ENCODE peak calls at places on chromosomes 5 and 9, in eight cellular contexts. V is tibial nerve; B is WERI-Rb-1; G is thoracic aorta; M is upper lobe of right lung; A is astrocyte; T is IMR-90; Q is CD8-positive, alpha-beta T cell. U is an unnamed sample. For H3K27me3, the result is how much of the 10 kb centered on the place peaks cover.

GRCh38 chr5:181215997-181216982 is 6.8 kb upstream of the TRIM41 start:
- DNase-seq in V (no peak), B (no peak), G (no peak), M (no peak), A (no peak), T (no peak), Q (no peak), U (no peak)

GRCh38 chr9:504921-505821 is 290.5 kb downstream of the DOCK8 start:
- DNase-seq in V (no peak), B (peak), G (no peak), M (peak), A (no peak), T (no peak), Q (no peak), U (no peak)

GRCh38 chr5:149804478-149805450 is 74.7 kb downstream of the PPARGC1B start:
- DNase-seq in V (no peak), B (no peak), G (no peak), M (no peak), A (no peak), T (no peak), Q (no peak), U (no peak)

GRCh38 chr5:1666221-1666620 is 133.4 kb downstream of the MRPL36 start:
- DNase-seq in V (no peak), B (no peak), G (no peak), M (peak), A (no peak), T (no peak), Q (no peak), U (no peak)

GRCh38 chr5:66252849-66253248 is 108.7 kb downstream of the SREK1 start:
- DNase-seq in V (no peak), B (no peak), G (no peak), M (no peak), A (no peak), T (no peak), Q (no peak), U (no peak)

GRCh38 chr9:76512826-76513225 is 53.8 kb downstream of the GCNT1 start:
- DNase-seq in V (no peak), B (no peak), G (no peak), M (no peak), A (peak), T (peak), Q (no peak), U (no peak)

GRCh38 chr9:4741365-4742031 is 496 bp upstream of the AK3 start:
- DNase-seq in V (no peak), B (no peak), G (no peak), M (peak), A (no peak), T (no peak), Q (no peak), U (no peak)

GRCh38 chr9:105890046-105890822 is 195.9 kb downstream of the TMEM38B start:
- DNase-seq in V (no peak), B (no peak), G (no peak), M (no peak), A (peak), T (no peak), Q (no peak), U (no peak)

GRCh38 chr5:39157679-39158078 is 61.7 kb downstream of the FYB1 start:
- DNase-seq in V (no peak), B (no peak), G (no peak), M (no peak), A (no peak), T (no peak), Q (no peak), U (no peak)

GRCh38 chr5:175712681-175713085 is 54.8 kb downstream of the HRH2 start:
- DNase-seq in V (no peak), B (peak), G (no peak), M (peak), A (no peak), T (no peak), Q (no peak), U (no peak)

GRCh38 chr5:73280821-73281746 is 108.1 kb downstream of the TMEM174 start:
- DNase-seq in V (no peak), B (no peak), G (peak), M (no peak), A (peak), T (peak), Q (no peak), U (no peak)

GRCh38 chr9:113633782-113634596 is 170.5 kb downstream of the RGS3 start:
- DNase-seq in V (no peak), B (peak), G (no peak), M (peak), A (no peak), T (peak), Q (no peak), U (no peak)

GRCh38 chr5:132979367-132979935 is 16.0 kb upstream of the AFF4 start:
- DNase-seq in V (no peak), B (no peak), G (no peak), M (no peak), A (peak), T (peak), Q (no peak), U (no peak)

GRCh38 chr5:32217886-32218396 is 43.8 kb upstream of the GOLPH3 start:
- DNase-seq in V (no peak), B (no peak), G (no peak), M (no peak), A (no peak), T (no peak), Q (no peak), U (no peak)

GRCh38 chr9:121169094-121169601 is 32.5 kb downstream of the RAB14 start:
- DNase-seq in V (no peak), B (no peak), G (no peak), M (no peak), A (no peak), T (no peak), Q (no peak), U (no peak)

GRCh38 chr5:133732536-133732935 is 120.2 kb upstream of the FSTL4 start:
- DNase-seq in V (no peak), B (no peak), G (no peak), M (no peak), A (no peak), T (no peak), Q (no peak), U (no peak)

GRCh38 chr9:113187935-113188595 is 33.0 kb downstream of the FKBP15 start:
- DNase-seq in V (peak), B (no peak), G (peak), M (peak), A (peak), T (peak), Q (no peak), U (peak)

GRCh38 chr9:80994892-80995291 is 694.5 kb downstream of the TLE1 start:
- DNase-seq in V (no peak), B (no peak), G (no peak), M (no peak), A (peak), T (peak), Q (no peak), U (no peak)

GRCh38 chr5:122295138-122295537 is 16.9 kb upstream of the SNCAIP start:
- DNase-seq in V (no peak), B (peak), G (no peak), M (no peak), A (no peak), T (no peak), Q (no peak), U (no peak)

GRCh38 chr9:97518909-97519307 is 17.4 kb downstream of the TMOD1 start:
- DNase-seq in V (peak), B (no peak), G (no peak), M (no peak), A (peak), T (peak), Q (no peak), U (peak)

GRCh38 chr5:142753114-142753764 is 16.9 kb upstream of the ARHGAP26 start:
- DNase-seq in V (peak), B (no peak), G (peak), M (peak), A (no peak), T (no peak), Q (no peak), U (no peak)

GRCh38 chr9:112338561-112338960 is 5.1 kb upstream of the PTBP3 start:
- DNase-seq in V (no peak), B (no peak), G (no peak), M (no peak), A (peak), T (peak), Q (no peak), U (no peak)

GRCh38 chr5:65951330-65951729 is 25.0 kb downstream of the ERBIN start:
- DNase-seq in V (no peak), B (no peak), G (no peak), M (no peak), A (no peak), T (no peak), Q (no peak), U (no peak)

GRCh38 chr5:138974227-138975063 is 99.3 kb upstream of the LRRTM2 start:
- DNase-seq in V (no peak), B (peak), G (peak), M (no peak), A (peak), T (peak), Q (no peak), U (no peak)

GRCh38 chr9:74760031-74760700 is 127.6 kb downstream of the TRPM6 start:
- DNase-seq in V (no peak), B (no peak), G (no peak), M (no peak), A (peak), T (peak), Q (no peak), U (peak)

GRCh38 chr5:95283022-95283615 is 1.8 kb downstream of the MCTP1 start:
- DNase-seq in V (no peak), B (no peak), G (no peak), M (no peak), A (no peak), T (no peak), Q (no peak), U (no peak)

GRCh38 chr5:125337222-125337768 is 590.9 kb upstream of the ZNF608 start:
- DNase-seq in V (no peak), B (no peak), G (no peak), M (no peak), A (no peak), T (peak), Q (no peak), U (no peak)

GRCh38 chr9:37410969-37411785 is 11.3 kb upstream of the GRHPR start:
- DNase-seq in V (no peak), B (no peak), G (no peak), M (no peak), A (no peak), T (peak), Q (no peak), U (no peak)

GRCh38 chr5:149932445-149933350 is 11.9 kb downstream of the PDE6A start:
- DNase-seq in V (no peak), B (no peak), G (no peak), M (no peak), A (no peak), T (no peak), Q (no peak), U (no peak)

GRCh38 chr5:176535655-176536131 is 1.5 kb downstream of the RNF44 start:
- DNase-seq in V (no peak), B (no peak), G (no peak), M (no peak), A (no peak), T (no peak), Q (no peak), U (no peak)

GRCh38 chr9:94002316-94003140 is 47.4 kb upstream of the BARX1 start:
- DNase-seq in V (no peak), B (peak), G (no peak), M (no peak), A (peak), T (peak), Q (no peak), U (peak)

DNA sequence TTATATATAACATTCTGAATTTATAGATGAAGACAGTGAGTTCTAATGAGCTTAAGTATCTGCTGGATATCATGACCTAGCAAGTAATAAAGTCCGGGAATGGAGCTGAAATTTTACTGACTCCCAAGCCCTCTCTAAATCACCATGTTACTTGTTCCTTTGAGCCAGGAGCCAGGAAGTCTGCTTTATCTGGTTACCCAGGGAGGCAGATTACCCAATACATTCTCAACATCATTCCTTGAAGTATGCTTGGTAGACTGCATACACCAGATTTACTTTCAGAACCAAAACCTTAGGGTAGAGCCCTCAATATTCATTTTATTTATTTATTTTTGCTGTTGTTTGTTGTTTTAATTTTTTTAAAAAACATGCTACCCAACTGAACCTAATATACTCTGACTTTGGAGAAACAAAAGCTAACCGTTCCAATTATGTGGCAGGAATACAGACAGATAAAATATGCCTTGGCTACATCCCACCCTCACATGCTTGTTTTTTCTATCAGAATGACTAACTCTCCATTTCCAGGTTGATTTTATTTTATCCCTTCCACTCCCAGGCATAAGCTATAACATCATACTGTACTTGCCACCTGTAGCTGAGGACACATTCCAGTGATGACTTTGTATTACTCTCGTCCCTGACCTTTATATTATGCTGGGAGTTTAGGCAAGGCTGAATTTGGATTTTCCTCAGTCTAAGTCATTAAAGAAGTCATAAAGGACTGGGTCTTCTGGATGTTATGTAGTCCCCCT is 82.1 kb downstream of the YIPF5 start:
- DNase-seq in V (no peak), B (no peak), G (no peak), M (no peak), A (peak), T (peak), Q (no peak), U (no peak)
- H3K27me3 ChIP-seq in V (under half), B (under half), G (under half), M (under half), A (under half), T (under half), Q (under half), U (under half)

GRCh38 chr9:134365791-134366222 is 39.6 kb downstream of the RXRA start:
- DNase-seq in V (peak), B (peak), G (no peak), M (no peak), A (no peak), T (no peak), Q (no peak), U (no peak)

GRCh38 chr9:134367061-134367460 is 40.8 kb downstream of the RXRA start:
- DNase-seq in V (no peak), B (no peak), G (no peak), M (no peak), A (no peak), T (no peak), Q (no peak), U (no peak)

GRCh38 chr9:134365115-134365596 is 38.9 kb downstream of the RXRA start:
- DNase-seq in V (no peak), B (no peak), G (no peak), M (no peak), A (no peak), T (no peak), Q (no peak), U (no peak)

GRCh38 chr9:134367796-134368490 is 41.7 kb downstream of the RXRA start:
- DNase-seq in V (no peak), B (peak), G (no peak), M (no peak), A (no peak), T (no peak), Q (no peak), U (no peak)

GRCh38 chr9:134366223-134367031 is 40.2 kb downstream of the RXRA start:
- DNase-seq in V (peak), B (no peak), G (peak), M (peak), A (peak), T (peak), Q (no peak), U (peak)
- H3K27ac ChIP-seq in V (peak), B (peak), G (peak), M (peak), A (no peak), T (peak), Q (no peak), U (peak)

GRCh38 chr5:50863771-50864170 is 197.3 kb downstream of the PARP8 start:
- DNase-seq in V (no peak), B (no peak), G (no peak), M (no peak), A (no peak), T (no peak), Q (no peak), U (no peak)
- H3K4me3 ChIP-seq in V (no peak), B (no peak), G (no peak), M (no peak), A (no peak), T (no peak), Q (no peak), U (no peak)

DNA sequence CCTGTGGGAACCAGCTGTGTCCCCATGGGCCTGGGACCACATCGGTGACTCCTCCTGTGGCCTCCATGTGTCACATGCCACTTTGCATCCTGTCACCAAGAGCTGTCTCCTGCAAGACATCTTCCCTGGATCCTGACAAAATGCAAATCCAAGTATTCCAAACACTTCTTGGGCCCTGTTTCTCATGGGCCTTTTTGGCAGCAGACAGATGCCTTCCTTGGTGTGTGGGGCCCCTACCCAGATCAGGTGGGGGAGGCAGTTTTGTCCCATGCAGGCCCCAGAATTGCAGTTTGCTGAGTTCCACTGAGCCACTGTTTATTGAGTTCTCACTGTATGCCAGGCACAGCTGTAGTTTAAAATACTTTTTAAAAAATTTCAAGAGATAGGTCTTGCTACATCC is 62.5 kb upstream of the GABRP start:
- DNase-seq in V (no peak), B (no peak), G (no peak), M (no peak), A (no peak), T (no peak), Q (no peak), U (no peak)
- H3K27me3 ChIP-seq in V (under half), B (half or more), G (under half), M (under half), A (under half), T (under half), Q (under half), U (under half)

U was measured in AG04450.